ENCODE peak calls at places on chromosomes 7 and 10, in six cellular contexts. W is left ventricle myocardium inferior, U is ovary, B is cardiac fibroblast, Y is adrenal gland, D is right lobe of liver. Z is an unnamed sample.

GRCh38 chr10:24469993-24470392 is 253.7 kb downstream of the ARHGAP21 start:
- DNase-seq in B (no peak), D (no peak), W (no peak), Y (no peak), U (no peak), Z (no peak)

GRCh38 chr7:33757563-33758165 is 147.7 kb upstream of the BMPER start:
- DNase-seq in Y (no peak), B (peak; percentile 70), U (peak; percentile 22), W (no peak), D (no peak), Z (no peak)

GRCh38 chr10:95397747-95398146 is 106.9 kb upstream of the PDLIM1 start:
- DNase-seq in B (no peak), U (no peak), W (no peak), D (no peak), Y (no peak), Z (no peak)

GRCh38 chr7:12670071-12670729 is 17.2 kb upstream of the ARL4A start:
- DNase-seq in D (no peak), W (no peak), Y (no peak), U (no peak), B (peak; percentile 44), Z (no peak)

GRCh38 chr10:3294919-3295318 is 122.3 kb upstream of the PITRM1 start:
- DNase-seq in U (no peak), Y (no peak), D (no peak), W (no peak), B (no peak), Z (no peak)

GRCh38 chr10:30784521-30784895 is 155.0 kb upstream of the LYZL2 start:
- DNase-seq in B (peak; percentile 89), Y (no peak), W (no peak), D (no peak), U (no peak), Z (no peak)

GRCh38 chr7:158887594-158887993 is 31.2 kb downstream of the DYNC2I1 start:
- DNase-seq in U (no peak), D (no peak), B (no peak), W (no peak), Y (no peak), Z (no peak)

GRCh38 chr7:14351167-14351566 is 361.7 kb upstream of the ETV1 start:
- DNase-seq in B (peak; percentile 9), D (no peak), W (peak; percentile 14), Y (no peak), U (no peak), Z (no peak)

GRCh38 chr7:48426331-48426965 is 255.2 kb downstream of the ABCA13 start:
- DNase-seq in U (no peak), W (no peak), Y (no peak), D (no peak), B (no peak), Z (no peak)

GRCh38 chr10:99328579-99329237 is 448 bp upstream of the CNNM1 start:
- DNase-seq in U (no peak), B (no peak), Y (no peak), W (no peak), D (no peak), Z (no peak)

GRCh38 chr7:93011351-93012294 is 106.2 kb downstream of the SAMD9 start:
- DNase-seq in D (no peak), B (peak; percentile 95), W (no peak), U (no peak), Y (no peak), Z (no peak)

GRCh38 chr7:80087051-80087767 is 47.4 kb upstream of the GNAI1 start:
- DNase-seq in B (peak; percentile 88), W (no peak), Y (no peak), U (no peak), D (no peak), Z (no peak)

GRCh38 chr7:131302876-131303707 is 24.6 kb upstream of the MKLN1 start:
- DNase-seq in U (no peak), Y (no peak), D (peak; percentile 37), W (peak; percentile 23), B (peak; percentile 46), Z (peak; percentile 58)

GRCh38 chr10:9608592-9608991 is 1409.1 kb upstream of the CELF2 start:
- DNase-seq in D (no peak), Y (no peak), W (no peak), B (peak; percentile 57), U (no peak), Z (no peak)
- TF ChIP-seq CTCF in D (peak; percentile 4), Y (peak; percentile 7), W (peak; percentile 45), B (peak; percentile 50), U (no peak), Z (peak; percentile 25)

GRCh38 chr7:22589641-22590141 is 89.7 kb upstream of the STEAP1B start:
- DNase-seq in W (peak; percentile 69), B (peak; percentile 94), D (peak; percentile 49), U (no peak), Y (peak; percentile 45), Z (peak; percentile 43)
- H3K4me3 ChIP-seq in W (peak overlapping the region; percentile 6), B (no peak overlapping the region), D (no peak overlapping the region), U (no peak overlapping the region), Y (no peak overlapping the region), Z (no peak overlapping the region)

GRCh38 chr7:17406756-17407155 is 108.3 kb downstream of the AHR start:
- DNase-seq in W (no peak), D (no peak), U (no peak), B (no peak), Y (peak; percentile 46), Z (no peak)
- TF ChIP-seq CTCF in W (no peak), D (no peak), U (no peak), B (no peak), Y (no peak), Z (no peak)

DNA sequence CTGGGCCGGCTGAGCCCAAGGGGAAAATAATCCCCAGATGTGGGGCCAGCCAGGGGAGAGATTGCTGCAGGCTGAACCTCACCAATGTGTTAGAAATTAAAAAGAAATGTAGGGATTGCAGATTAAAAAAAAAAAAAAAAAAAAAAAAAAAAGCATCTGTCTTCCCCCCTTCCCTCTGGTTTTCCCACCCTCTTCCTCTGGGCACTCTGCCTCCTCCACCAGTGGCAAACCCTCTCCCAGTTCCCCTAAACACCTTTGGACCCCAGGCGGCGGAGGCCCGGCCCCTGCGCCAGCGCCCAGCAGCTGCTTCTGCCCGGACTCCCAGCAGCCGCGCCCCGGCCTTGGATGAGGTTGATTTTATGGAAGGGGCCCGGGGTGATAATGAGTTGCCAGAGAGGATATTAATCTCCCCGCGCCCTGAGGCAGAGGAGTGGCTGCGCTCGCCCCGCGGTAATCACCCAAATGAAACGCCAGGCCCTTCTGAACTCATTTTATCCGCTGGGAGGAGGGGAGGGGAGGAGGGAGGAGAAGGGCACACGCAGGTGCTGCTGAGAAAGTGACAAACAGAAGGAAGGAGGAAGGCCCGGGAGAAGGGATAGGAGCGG is 6.9 kb downstream of the MNX1 start:
- DNase-seq in Y (no peak), D (no peak), B (no peak), U (no peak), W (no peak), Z (no peak)
- H3K4me3 ChIP-seq in Y (no peak overlapping the region), D (no peak overlapping the region), B (no peak overlapping the region), U (no peak overlapping the region), W (peak overlapping the region; percentile 43), Z (no peak overlapping the region)

Z was measured in dorsolateral prefrontal cortex.